ENCODE peak calls at places on chromosomes 6 and 20, in four cellular contexts. P is activated CD4-positive, alpha-beta T cell treated with anti-CD3 and anti-CD28 coated beads for 1 hour; I is AG08396; Y is T follicular helper cell. O is an unnamed sample.

GRCh38 chr6:131807644-131808459 is at the start of gene ENPP1:
- DNase-seq in P (peak; percentile 17), Y (peak; percentile 6), I (peak; percentile 90), O (peak; percentile 52)

GRCh38 chr20:25213566-25214415 is 18.3 kb downstream of the ENTPD6 start:
- DNase-seq in P (no peak), I (no peak), Y (no peak), O (no peak)

GRCh38 chr20:34017610-34018009 is 23.9 kb downstream of the RALY start:
- DNase-seq in P (no peak), I (peak; percentile 73), Y (no peak), O (no peak)

GRCh38 chr6:136752554-136752953 is 39.7 kb downstream of the MAP3K5 start:
- DNase-seq in I (no peak), P (no peak), Y (no peak), O (no peak)

GRCh38 chr6:1335367-1336037 is 23.6 kb downstream of the FOXQ1 start:
- DNase-seq in P (no peak), Y (no peak), I (peak; percentile 71), O (no peak)

GRCh38 chr6:36786055-36786675 is 53.1 kb downstream of the CPNE5 start:
- DNase-seq in Y (no peak), P (no peak), I (no peak), O (no peak)

GRCh38 chr20:32017711-32018251 is 7.5 kb downstream of the CCM2L start:
- DNase-seq in I (no peak), P (peak; percentile 44), Y (peak; percentile 37), O (peak; percentile 36)

GRCh38 chr20:19783966-19784401 is 25.9 kb downstream of the RIN2 start:
- DNase-seq in Y (no peak), I (no peak), P (no peak), O (no peak)

GRCh38 chr6:139857143-139857542 is 482.7 kb upstream of the CITED2 start:
- DNase-seq in I (no peak), Y (no peak), P (no peak), O (no peak)

O was measured in memory B cell.